ENCODE peak calls at places on chromosomes 13 and 19, in four cellular contexts. One of them, this sample, is unnamed.

GRCh38 chr13:37068962-37069361 is 9.5 kb upstream of the SUPT20H start:
- DNase-seq in K562: peak
- DNase-seq in HEK293T: no peak
- DNase-seq in HepG2: no peak
- DNase-seq in this sample: no peak

GRCh38 chr19:57803265-57803593 is 11.5 kb downstream of the ZNF552 start:
- DNase-seq in K562: no peak
- DNase-seq in HEK293T: no peak
- DNase-seq in HepG2: no peak
- DNase-seq in this sample: no peak

GRCh38 chr13:45199716-45200115 is 1.1 kb downstream of the KCTD4 start:
- DNase-seq in HEK293T: no peak
- DNase-seq in HepG2: no peak
- DNase-seq in K562: no peak
- DNase-seq in this sample: no peak

GRCh38 chr13:48602296-48603040 is 51.3 kb upstream of the CYSLTR2 start:
- DNase-seq in HepG2: no peak
- DNase-seq in HEK293T: no peak
- DNase-seq in K562: no peak
- DNase-seq in this sample: no peak

GRCh38 chr13:81577601-81578000 is 1236.7 kb upstream of the SPRY2 start:
- DNase-seq in HEK293T: no peak
- DNase-seq in HepG2: no peak
- DNase-seq in K562: no peak
- DNase-seq in this sample: no peak

GRCh38 chr19:41702208-41702651 is 6.2 kb upstream of the CEACAM5 start:
- DNase-seq in K562: no peak
- DNase-seq in HepG2: no peak
- DNase-seq in HEK293T: no peak
- DNase-seq in this sample: no peak

GRCh38 chr19:14375055-14375581 is 6.1 kb upstream of the ADGRE5 start:
- DNase-seq in HepG2: no peak
- DNase-seq in HEK293T: no peak
- DNase-seq in K562: no peak
- DNase-seq in this sample: no peak

GRCh38 chr13:48738261-48738755 is 84.6 kb downstream of the CYSLTR2 start:
- DNase-seq in HepG2: no peak
- DNase-seq in K562: no peak
- DNase-seq in HEK293T: no peak
- DNase-seq in this sample: no peak

GRCh38 chr19:44645407-44646048 is 1.8 kb downstream of the PVR start:
- DNase-seq in HEK293T: no peak
- DNase-seq in K562: no peak
- DNase-seq in HepG2: no peak
- DNase-seq in this sample: no peak

GRCh38 chr13:67402546-67402945 is 172.4 kb upstream of the PCDH9 start:
- DNase-seq in HepG2: no peak
- DNase-seq in HEK293T: no peak
- DNase-seq in K562: no peak
- DNase-seq in this sample: no peak

GRCh38 chr13:59120297-59120843 is 1043.4 kb downstream of the DIAPH3 start:
- DNase-seq in K562: no peak
- DNase-seq in HepG2: no peak
- DNase-seq in HEK293T: no peak
- DNase-seq in this sample: no peak
- TF ChIP-seq ELF4 in K562: no peak
- TF ChIP-seq ELF4 in HepG2: no peak
- TF ChIP-seq ELF4 in HEK293T: no peak
- TF ChIP-seq ELF4 in this sample: no peak

DNA sequence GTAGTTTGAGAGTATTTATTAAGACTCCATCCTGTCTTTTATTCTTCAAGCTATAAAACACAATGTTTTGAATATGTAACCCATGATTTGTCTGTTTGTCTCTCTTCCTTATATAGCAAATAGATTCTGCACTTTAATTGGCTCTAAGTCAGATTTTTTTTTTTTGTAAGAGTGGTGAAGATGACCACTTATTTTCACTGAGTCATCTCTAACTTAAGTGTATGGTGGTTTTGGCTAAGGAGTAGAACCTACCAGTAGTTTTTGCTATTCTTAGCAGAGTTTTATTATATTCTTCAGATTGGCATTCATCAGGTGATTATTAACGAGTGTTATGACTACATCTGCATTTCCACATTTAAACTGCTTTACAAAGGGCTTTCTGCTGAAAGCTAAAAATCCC is 194.7 kb downstream of the LMO7 start:
- DNase-seq in HepG2: no peak
- DNase-seq in K562: no peak
- DNase-seq in HEK293T: no peak
- DNase-seq in this sample: no peak
- TF ChIP-seq ELF4 in HepG2: no peak
- TF ChIP-seq ELF4 in K562: no peak
- TF ChIP-seq ELF4 in HEK293T: no peak
- TF ChIP-seq ELF4 in this sample: no peak

GRCh38 chr19:2274937-2275535 is 6.9 kb downstream of the PEAK3 start:
- DNase-seq in K562: peak
- DNase-seq in HEK293T: peak
- DNase-seq in HepG2: peak
- DNase-seq in this sample: peak

GRCh38 chr19:2271516-2272103 is 10.4 kb downstream of the PEAK3 start:
- DNase-seq in HepG2: no peak
- DNase-seq in HEK293T: no peak
- DNase-seq in K562: peak
- DNase-seq in this sample: peak

GRCh38 chr19:2275588-2276428 is 6.2 kb downstream of the PEAK3 start:
- DNase-seq in K562: no peak
- DNase-seq in HepG2: no peak
- DNase-seq in HEK293T: no peak
- DNase-seq in this sample: no peak

GRCh38 chr19:2274185-2274711 is 7.7 kb downstream of the PEAK3 start:
- DNase-seq in K562: no peak
- DNase-seq in HepG2: no peak
- DNase-seq in HEK293T: no peak
- DNase-seq in this sample: no peak

DNA sequence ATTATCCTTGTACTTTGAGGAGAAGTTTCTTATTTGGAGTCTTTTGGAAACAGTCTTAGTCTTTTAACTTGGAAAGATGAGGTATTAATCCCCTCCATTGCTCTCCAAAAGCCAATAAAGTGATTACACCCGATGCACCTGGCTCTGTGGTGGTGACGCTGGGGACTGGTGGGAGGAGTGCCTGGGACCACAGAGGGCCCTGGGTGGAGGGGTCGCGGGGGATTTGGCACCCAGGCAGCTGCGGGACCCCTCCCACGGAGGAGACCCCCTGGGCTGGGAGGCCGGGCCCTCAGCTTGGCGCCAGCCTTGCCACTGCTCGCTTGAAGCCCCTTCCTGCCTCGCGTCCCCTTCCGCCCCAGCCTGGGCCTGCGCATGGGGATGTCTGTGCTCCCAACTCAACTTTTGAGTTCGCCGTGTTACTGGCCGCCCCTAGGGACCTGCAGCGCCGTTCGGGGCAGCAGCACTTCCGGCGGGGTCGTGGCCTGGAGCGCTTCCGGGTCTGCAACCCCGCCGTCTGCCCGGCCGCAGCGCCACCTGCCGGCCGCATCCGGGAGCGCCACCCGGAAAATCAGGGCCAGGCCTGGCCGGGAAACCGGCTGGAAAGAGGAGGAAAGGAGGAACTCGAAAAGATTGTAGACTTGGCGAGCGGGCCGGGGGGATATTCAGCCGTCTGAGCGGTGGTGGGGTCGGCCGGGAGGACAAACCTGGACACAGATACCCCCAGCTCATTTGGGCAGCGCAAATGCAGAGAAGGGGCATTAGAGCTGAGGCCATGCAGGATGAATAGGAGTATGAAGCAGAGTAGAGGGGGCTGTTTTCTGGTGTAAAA is 8.4 kb downstream of the PEAK3 start:
- DNase-seq in HEK293T: peak
- DNase-seq in HepG2: peak
- DNase-seq in K562: peak
- DNase-seq in this sample: peak
- TF ChIP-seq ELF4 in HEK293T: peak
- TF ChIP-seq ELF4 in HepG2: peak
- TF ChIP-seq ELF4 in K562: peak
- TF ChIP-seq ELF4 in this sample: peak

DNA sequence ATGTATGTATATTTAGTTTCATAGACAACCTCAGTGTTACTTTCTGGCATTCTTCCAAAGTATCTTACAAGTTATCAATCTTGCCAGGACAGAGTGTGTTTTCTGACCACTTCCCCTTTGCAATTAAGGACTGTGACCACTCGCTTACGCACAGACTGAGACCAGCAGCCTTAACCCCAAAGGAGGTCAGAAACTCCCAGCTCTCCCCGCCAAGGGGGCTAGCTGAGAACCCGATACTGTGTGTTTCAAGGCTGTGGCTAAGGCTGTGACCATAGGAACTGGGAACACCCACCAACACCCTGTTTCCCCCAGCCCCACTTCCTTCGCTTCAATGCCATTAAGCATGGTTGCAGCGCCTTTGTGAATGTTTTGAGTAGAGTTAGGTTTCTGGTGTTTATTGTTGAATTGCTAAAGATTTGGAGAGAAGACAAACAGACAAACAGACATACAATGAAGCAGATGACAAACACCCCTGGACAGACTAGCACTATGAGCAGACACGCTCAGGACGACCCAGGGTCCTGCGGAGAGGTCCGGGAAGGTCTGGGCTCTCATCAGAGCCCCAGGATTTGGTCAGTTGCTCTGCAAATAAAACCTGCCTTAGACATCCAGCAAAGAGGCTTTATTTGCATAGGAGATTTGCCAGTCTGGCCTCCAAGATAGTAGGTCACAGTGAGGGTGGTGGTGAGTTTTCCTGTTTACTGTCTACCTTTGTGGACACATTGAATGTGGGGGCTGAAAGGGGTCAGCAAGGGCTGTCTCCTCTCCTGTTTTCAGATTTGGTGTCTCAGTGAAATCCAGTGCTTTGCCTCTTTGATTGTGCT is 25.0 kb upstream of the TNFSF11 start:
- DNase-seq in HepG2: no peak
- DNase-seq in K562: peak
- DNase-seq in HEK293T: no peak
- DNase-seq in this sample: no peak
- TF ChIP-seq ELF4 in HepG2: no peak
- TF ChIP-seq ELF4 in K562: no peak
- TF ChIP-seq ELF4 in HEK293T: no peak
- TF ChIP-seq ELF4 in this sample: no peak

DNA sequence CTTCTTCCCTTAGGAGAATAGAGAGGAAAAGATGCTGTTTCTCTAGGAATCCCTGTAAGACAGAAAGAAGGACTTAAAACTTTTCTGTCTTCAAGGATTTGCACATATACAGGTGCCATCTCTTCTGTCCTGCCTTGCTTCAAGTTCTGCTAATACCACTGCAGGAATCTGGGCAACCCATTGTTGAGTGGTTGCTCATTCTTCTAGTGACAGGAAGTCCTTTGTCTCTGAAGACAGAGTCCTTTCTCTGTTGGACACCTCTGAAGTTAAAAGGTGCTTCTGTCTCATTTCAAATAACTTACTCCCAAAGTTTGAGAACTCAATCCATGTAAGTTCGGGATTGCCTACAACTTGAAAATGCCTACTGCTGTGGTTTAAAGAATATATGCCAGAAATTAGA is 114.4 kb upstream of the TMTC4 start:
- DNase-seq in HepG2: no peak
- DNase-seq in K562: no peak
- DNase-seq in HEK293T: no peak
- DNase-seq in this sample: no peak
- TF ChIP-seq ELF4 in HepG2: no peak
- TF ChIP-seq ELF4 in K562: no peak
- TF ChIP-seq ELF4 in HEK293T: no peak
- TF ChIP-seq ELF4 in this sample: no peak

DNA sequence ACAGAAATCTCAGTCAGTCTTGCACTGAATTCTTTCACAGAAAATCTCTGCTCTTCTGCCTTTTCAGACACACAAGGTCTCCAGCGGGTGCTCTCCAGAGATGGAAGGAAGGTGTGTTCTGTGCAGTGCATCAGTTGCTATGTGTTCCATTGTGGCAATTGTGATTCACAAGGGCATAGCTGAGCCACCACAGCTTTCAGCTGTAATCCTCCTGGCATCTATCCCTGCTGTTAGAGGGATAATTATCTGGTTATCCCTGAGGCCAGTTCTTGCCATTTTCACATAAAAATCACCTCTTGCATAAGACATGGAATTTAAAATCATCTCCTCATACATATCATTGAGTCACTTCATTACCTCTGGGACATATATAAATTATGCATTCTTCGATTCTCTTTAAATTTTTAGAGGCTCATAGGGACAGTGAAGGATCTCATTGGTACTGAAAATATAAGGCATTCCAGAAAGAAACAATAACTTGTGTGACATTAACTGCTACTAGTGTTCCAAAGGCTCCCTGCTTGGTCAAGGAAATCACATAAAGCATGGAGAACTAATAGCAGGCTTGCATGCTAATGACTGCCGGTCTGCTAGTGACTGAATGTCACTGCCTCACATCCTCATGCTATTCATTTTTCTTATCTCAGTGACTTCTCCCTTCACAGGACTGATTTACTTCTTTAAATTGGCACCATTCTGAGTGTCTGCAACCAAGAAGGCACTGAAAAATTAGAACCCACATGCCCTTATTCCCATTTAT is 214.0 kb downstream of the ENOX1 start:
- DNase-seq in K562: no peak
- DNase-seq in HEK293T: no peak
- DNase-seq in HepG2: no peak
- DNase-seq in this sample: no peak
- TF ChIP-seq ELF4 in K562: no peak
- TF ChIP-seq ELF4 in HEK293T: no peak
- TF ChIP-seq ELF4 in HepG2: no peak
- TF ChIP-seq ELF4 in this sample: no peak

DNA sequence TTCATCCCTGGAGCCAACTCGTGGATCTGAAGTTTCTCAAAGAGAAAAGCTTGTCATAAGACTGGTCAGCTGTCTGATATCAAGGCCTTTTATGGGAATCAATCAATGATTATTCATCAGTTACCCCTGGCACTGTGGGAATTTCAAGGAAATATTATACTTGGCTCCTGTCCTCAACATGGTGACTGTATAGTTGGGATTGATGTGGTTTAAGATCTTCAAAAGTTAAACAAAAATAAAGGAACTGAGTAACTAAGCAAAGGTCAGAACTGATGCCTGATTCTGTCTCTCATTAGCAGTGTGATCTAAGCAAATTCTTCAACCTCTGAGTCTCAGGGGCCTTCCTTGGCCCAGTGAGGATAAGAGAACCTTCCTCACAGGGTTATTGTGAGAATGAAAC is 22.2 kb upstream of the SERPINE3 start:
- DNase-seq in HepG2: no peak
- DNase-seq in K562: no peak
- DNase-seq in HEK293T: no peak
- DNase-seq in this sample: no peak
- TF ChIP-seq ELF4 in HepG2: no peak
- TF ChIP-seq ELF4 in K562: no peak
- TF ChIP-seq ELF4 in HEK293T: no peak
- TF ChIP-seq ELF4 in this sample: no peak

This sample was measured in WTC11.